ENCODE peak calls at places on chromosomes 4 and X, in ten cellular contexts. One of them, this sample, is unnamed.

GRCh38 chr4:53805291-53805690 is 214.0 kb upstream of the LNX1 start:
- DNase-seq in mesendoderm: peak
- DNase-seq in fibroblast of lung: no peak
- DNase-seq in lower lobe of right lung: no peak
- DNase-seq in activated CD4-positive, alpha-beta T cell treated with anti-CD3 and anti-CD28 coated beads for 48 hours: no peak
- DNase-seq in effector CD4-positive, alpha-beta T cell: no peak
- DNase-seq in activated CD8-positive, alpha-beta T cell treated with anti-CD3 and anti-CD28 coated beads, Interleukin-2, amount 10 ng/mL, durations not matched to agents 7 days and 5 days: no peak
- DNase-seq in fibroblast of villous mesenchyme: no peak
- DNase-seq in GM19239: no peak
- DNase-seq in astrocyte: no peak
- DNase-seq in this sample: no peak

GRCh38 chr4:54091637-54092404 is 8.1 kb upstream of the GSX2 start:
- DNase-seq in mesendoderm: no peak
- DNase-seq in fibroblast of lung: peak
- DNase-seq in lower lobe of right lung: peak
- DNase-seq in activated CD4-positive, alpha-beta T cell treated with anti-CD3 and anti-CD28 coated beads for 48 hours: peak
- DNase-seq in effector CD4-positive, alpha-beta T cell: peak
- DNase-seq in activated CD8-positive, alpha-beta T cell treated with anti-CD3 and anti-CD28 coated beads, Interleukin-2, amount 10 ng/mL, durations not matched to agents 7 days and 5 days: peak
- DNase-seq in fibroblast of villous mesenchyme: peak
- DNase-seq in GM19239: no peak
- DNase-seq in astrocyte: peak
- DNase-seq in this sample: peak

GRCh38 chr4:37389369-37389765 is 144.8 kb downstream of the NWD2 start:
- DNase-seq in mesendoderm: peak
- DNase-seq in fibroblast of lung: no peak
- DNase-seq in lower lobe of right lung: no peak
- DNase-seq in activated CD4-positive, alpha-beta T cell treated with anti-CD3 and anti-CD28 coated beads for 48 hours: no peak
- DNase-seq in effector CD4-positive, alpha-beta T cell: no peak
- DNase-seq in activated CD8-positive, alpha-beta T cell treated with anti-CD3 and anti-CD28 coated beads, Interleukin-2, amount 10 ng/mL, durations not matched to agents 7 days and 5 days: no peak
- DNase-seq in fibroblast of villous mesenchyme: no peak
- DNase-seq in GM19239: no peak
- DNase-seq in astrocyte: no peak
- DNase-seq in this sample: no peak

GRCh38 chr4:147057631-147057980 is 111.9 kb upstream of the TTC29 start:
- DNase-seq in mesendoderm: no peak
- DNase-seq in fibroblast of lung: peak
- DNase-seq in lower lobe of right lung: no peak
- DNase-seq in activated CD4-positive, alpha-beta T cell treated with anti-CD3 and anti-CD28 coated beads for 48 hours: no peak
- DNase-seq in effector CD4-positive, alpha-beta T cell: no peak
- DNase-seq in activated CD8-positive, alpha-beta T cell treated with anti-CD3 and anti-CD28 coated beads, Interleukin-2, amount 10 ng/mL, durations not matched to agents 7 days and 5 days: no peak
- DNase-seq in fibroblast of villous mesenchyme: peak
- DNase-seq in GM19239: no peak
- DNase-seq in astrocyte: peak
- DNase-seq in this sample: no peak

GRCh38 chrX:118216086-118216485 is 99.5 kb upstream of the KLHL13 start:
- DNase-seq in mesendoderm: no peak
- DNase-seq in fibroblast of lung: no peak
- DNase-seq in lower lobe of right lung: no peak
- DNase-seq in activated CD4-positive, alpha-beta T cell treated with anti-CD3 and anti-CD28 coated beads for 48 hours: no peak
- DNase-seq in effector CD4-positive, alpha-beta T cell: no peak
- DNase-seq in activated CD8-positive, alpha-beta T cell treated with anti-CD3 and anti-CD28 coated beads, Interleukin-2, amount 10 ng/mL, durations not matched to agents 7 days and 5 days: no peak
- DNase-seq in fibroblast of villous mesenchyme: peak
- DNase-seq in GM19239: no peak
- DNase-seq in astrocyte: peak
- DNase-seq in this sample: no peak

GRCh38 chr4:8594097-8595038 is 1.8 kb downstream of the CPZ start:
- DNase-seq in mesendoderm: peak
- DNase-seq in fibroblast of lung: peak
- DNase-seq in lower lobe of right lung: no peak
- DNase-seq in activated CD4-positive, alpha-beta T cell treated with anti-CD3 and anti-CD28 coated beads for 48 hours: peak
- DNase-seq in effector CD4-positive, alpha-beta T cell: no peak
- DNase-seq in activated CD8-positive, alpha-beta T cell treated with anti-CD3 and anti-CD28 coated beads, Interleukin-2, amount 10 ng/mL, durations not matched to agents 7 days and 5 days: peak
- DNase-seq in fibroblast of villous mesenchyme: peak
- DNase-seq in GM19239: peak
- DNase-seq in astrocyte: peak
- DNase-seq in this sample: peak

GRCh38 chr4:110005461-110006056 is 92.9 kb downstream of the EGF start:
- DNase-seq in mesendoderm: peak
- DNase-seq in fibroblast of lung: peak
- DNase-seq in lower lobe of right lung: no peak
- DNase-seq in activated CD4-positive, alpha-beta T cell treated with anti-CD3 and anti-CD28 coated beads for 48 hours: no peak
- DNase-seq in effector CD4-positive, alpha-beta T cell: no peak
- DNase-seq in activated CD8-positive, alpha-beta T cell treated with anti-CD3 and anti-CD28 coated beads, Interleukin-2, amount 10 ng/mL, durations not matched to agents 7 days and 5 days: no peak
- DNase-seq in fibroblast of villous mesenchyme: peak
- DNase-seq in GM19239: peak
- DNase-seq in astrocyte: peak
- DNase-seq in this sample: no peak

GRCh38 chr4:147707892-147708672 is 23.8 kb upstream of the ARHGAP10 start:
- DNase-seq in mesendoderm: peak
- DNase-seq in fibroblast of lung: peak
- DNase-seq in lower lobe of right lung: no peak
- DNase-seq in activated CD4-positive, alpha-beta T cell treated with anti-CD3 and anti-CD28 coated beads for 48 hours: peak
- DNase-seq in effector CD4-positive, alpha-beta T cell: peak
- DNase-seq in activated CD8-positive, alpha-beta T cell treated with anti-CD3 and anti-CD28 coated beads, Interleukin-2, amount 10 ng/mL, durations not matched to agents 7 days and 5 days: peak
- DNase-seq in fibroblast of villous mesenchyme: peak
- DNase-seq in GM19239: no peak
- DNase-seq in astrocyte: no peak
- DNase-seq in this sample: no peak

GRCh38 chr4:83618991-83619390 is 83.1 kb downstream of the GPAT3 start:
- DNase-seq in mesendoderm: peak
- DNase-seq in fibroblast of lung: peak
- DNase-seq in lower lobe of right lung: no peak
- DNase-seq in activated CD4-positive, alpha-beta T cell treated with anti-CD3 and anti-CD28 coated beads for 48 hours: no peak
- DNase-seq in effector CD4-positive, alpha-beta T cell: no peak
- DNase-seq in activated CD8-positive, alpha-beta T cell treated with anti-CD3 and anti-CD28 coated beads, Interleukin-2, amount 10 ng/mL, durations not matched to agents 7 days and 5 days: no peak
- DNase-seq in fibroblast of villous mesenchyme: peak
- DNase-seq in GM19239: no peak
- DNase-seq in astrocyte: peak
- DNase-seq in this sample: no peak

GRCh38 chr4:125735107-125735506 is 420.4 kb downstream of the FAT4 start:
- DNase-seq in mesendoderm: peak
- DNase-seq in fibroblast of lung: peak
- DNase-seq in lower lobe of right lung: no peak
- DNase-seq in activated CD4-positive, alpha-beta T cell treated with anti-CD3 and anti-CD28 coated beads for 48 hours: no peak
- DNase-seq in effector CD4-positive, alpha-beta T cell: no peak
- DNase-seq in activated CD8-positive, alpha-beta T cell treated with anti-CD3 and anti-CD28 coated beads, Interleukin-2, amount 10 ng/mL, durations not matched to agents 7 days and 5 days: no peak
- DNase-seq in fibroblast of villous mesenchyme: peak
- DNase-seq in GM19239: no peak
- DNase-seq in astrocyte: peak
- DNase-seq in this sample: no peak

This sample was measured in Right ventricle myocardium inferior.